ENCODE peak calls at places on chromosomes 5 and 9, in six cellular contexts. A, R, X, G, N and M are unnamed samples.

GRCh38 chr9:132424857-132425702 is 15.1 kb downstream of the CFAP77 start:
- DNase-seq in R (no peak), N (no peak), G (no peak), X (no peak), A (no peak), M (no peak)

GRCh38 chr5:59789197-59789596 is 104.3 kb downstream of the PDE4D start:
- DNase-seq in X (no peak), G (no peak), A (no peak), N (no peak), R (no peak), M (no peak)

GRCh38 chr5:150789943-150790611 is 11.5 kb downstream of the SMIM3 start:
- DNase-seq in R (peak), X (no peak), A (peak), G (peak), N (no peak), M (peak)

GRCh38 chr9:120729796-120730195 is 15.5 kb upstream of the MEGF9 start:
- DNase-seq in N (no peak), X (no peak), R (no peak), A (no peak), G (no peak), M (no peak)

GRCh38 chr5:107515521-107515920 is 155.2 kb downstream of the EFNA5 start:
- DNase-seq in A (no peak), G (no peak), X (no peak), R (no peak), N (no peak), M (no peak)

GRCh38 chr9:108631890-108632289 is 223.9 kb downstream of the ACTL7B start:
- DNase-seq in R (no peak), X (no peak), A (no peak), N (no peak), G (no peak), M (no peak)

GRCh38 chr9:121736147-121736721 is 84.8 kb downstream of the DAB2IP start:
- DNase-seq in G (no peak), A (no peak), R (no peak), N (no peak), X (peak), M (peak)

GRCh38 chr5:132469380-132470372 is 20.9 kb downstream of the IRF1 start:
- DNase-seq in G (no peak), N (no peak), A (no peak), R (no peak), X (peak), M (no peak)

GRCh38 chr9:122103985-122104384 is 10.9 kb upstream of the TTLL11 start:
- DNase-seq in N (no peak), G (no peak), A (no peak), X (no peak), R (no peak), M (no peak)

GRCh38 chr9:129026442-129027223 is 1.5 kb downstream of the SH3GLB2 start:
- DNase-seq in X (peak), R (no peak), G (no peak), N (no peak), A (no peak), M (peak)

GRCh38 chr5:150139334-150139733 is 16.3 kb downstream of the PDGFRB start:
- DNase-seq in A (peak), X (no peak), R (no peak), G (no peak), N (no peak), M (no peak)

GRCh38 chr5:179607449-179607931 is 16.0 kb downstream of the HNRNPH1 start:
- DNase-seq in N (no peak), X (no peak), R (no peak), G (no peak), A (peak), M (peak)

GRCh38 chr5:150503977-150504620 is 3.8 kb upstream of the NDST1 start:
- DNase-seq in G (no peak), N (no peak), X (peak), R (no peak), A (peak), M (peak)

GRCh38 chr9:20220286-20220685 is 402.0 kb downstream of the MLLT3 start:
- DNase-seq in R (no peak), A (no peak), X (no peak), G (no peak), N (no peak), M (no peak)

GRCh38 chr5:54577542-54577941 is 60.0 kb downstream of the SNX18 start:
- DNase-seq in X (no peak), G (no peak), A (no peak), R (no peak), N (no peak), M (no peak)

GRCh38 chr9:101311759-101312420 is 72.9 kb downstream of the BAAT start:
- DNase-seq in A (peak), X (no peak), R (no peak), N (no peak), G (peak), M (peak)

GRCh38 chr5:160133071-160133917 is 14.0 kb upstream of the PWWP2A start:
- DNase-seq in A (no peak), G (no peak), R (no peak), X (peak), N (no peak), M (no peak)

GRCh38 chr9:101578378-101578777 is 16.4 kb downstream of the PPP3R2 start:
- DNase-seq in N (no peak), R (no peak), X (no peak), G (no peak), A (peak), M (no peak)

GRCh38 chr9:134852906-134853654 is 27.5 kb upstream of the FCN2 start:
- DNase-seq in G (no peak), A (no peak), X (no peak), N (no peak), R (no peak), M (no peak)

GRCh38 chr5:109455598-109456096 is 45.9 kb upstream of the PJA2 start:
- DNase-seq in X (no peak), G (peak), A (peak), N (no peak), R (no peak), M (peak)

GRCh38 chr5:78594946-78595921 is 53.3 kb downstream of the LHFPL2 start:
- DNase-seq in G (no peak), R (no peak), A (peak), N (no peak), X (no peak), M (peak)

GRCh38 chr5:88660326-88660946 is 222.5 kb downstream of the MEF2C start:
- DNase-seq in G (peak), N (no peak), A (peak), R (no peak), X (no peak), M (no peak)

GRCh38 chr9:19231126-19232035 is 888 bp downstream of the DENND4C start:
- DNase-seq in A (peak), G (peak), N (no peak), X (peak), R (no peak), M (peak)

GRCh38 chr5:68216737-68217231 is 1.2 kb downstream of the PIK3R1 start:
- DNase-seq in R (no peak), A (peak), N (no peak), X (no peak), G (peak), M (no peak)

GRCh38 chr5:15737036-15737821 is 237.2 kb downstream of the FBXL7 start:
- DNase-seq in R (no peak), X (no peak), A (no peak), N (no peak), G (no peak), M (no peak)

GRCh38 chr9:20865357-20865756 is 166.1 kb downstream of the HACD4 start:
- DNase-seq in A (no peak), R (no peak), N (no peak), X (no peak), G (no peak), M (no peak)

GRCh38 chr9:84970432-84970831 is 300.9 kb downstream of the NTRK2 start:
- DNase-seq in G (no peak), X (peak), N (no peak), A (no peak), R (no peak), M (no peak)

GRCh38 chr9:86549434-86549833 is 195.2 kb upstream of the TUT7 start:
- DNase-seq in X (no peak), A (no peak), R (no peak), N (no peak), G (no peak), M (no peak)

GRCh38 chr9:20620658-20621552 is 1.4 kb downstream of the MLLT3 start:
- DNase-seq in G (peak), A (peak), R (peak), N (peak), X (peak), M (peak)

GRCh38 chr9:20307662-20308061 is 314.6 kb downstream of the MLLT3 start:
- DNase-seq in N (no peak), G (no peak), R (no peak), X (no peak), A (no peak), M (no peak)

GRCh38 chr5:9425710-9426109 is 120.2 kb downstream of the SEMA5A start:
- DNase-seq in A (no peak), N (no peak), X (no peak), R (no peak), G (no peak), M (no peak)

GRCh38 chr9:124894741-124895170 is 32.8 kb downstream of the ARPC5L start:
- DNase-seq in N (no peak), A (peak), G (no peak), X (no peak), R (no peak), M (no peak)

GRCh38 chr5:19099195-19099594 is 888.8 kb downstream of the CDH18 start:
- DNase-seq in G (no peak), X (no peak), N (no peak), A (no peak), R (no peak), M (no peak)

GRCh38 chr9:70576121-70576520 is 161.7 kb upstream of the KLF9 start:
- DNase-seq in R (no peak), X (no peak), G (no peak), A (no peak), N (no peak), M (no peak)